ENCODE peak calls at places on chromosomes 7 and 10, in four cellular contexts. D is neuronal stem cell, C is NCI-H2081, K is T-cell. V is an unnamed sample.

GRCh38 chr10:24432478-24433416 is 223.8 kb downstream of the KIAA1217 start:
- DNase-seq in D (no peak), C (no peak), K (no peak), V (peak)

GRCh38 chr7:132239422-132239994 is 336.8 kb downstream of the PLXNA4 start:
- DNase-seq in D (no peak), C (no peak), K (no peak), V (no peak)

GRCh38 chr10:17029581-17030271 is 99.9 kb downstream of the CUBN start:
- DNase-seq in D (no peak), C (no peak), K (peak), V (no peak)

GRCh38 chr10:86209726-86210125 is 156.9 kb downstream of the GRID1 start:
- DNase-seq in D (no peak), C (no peak), K (no peak), V (no peak)

GRCh38 chr7:42269161-42269560 is 32.2 kb upstream of the GLI3 start:
- DNase-seq in D (no peak), C (no peak), K (no peak), V (no peak)

GRCh38 chr7:67937717-67938191 is 941.1 kb downstream of the TYW1 start:
- DNase-seq in D (peak), C (no peak), K (no peak), V (peak)

GRCh38 chr7:111911166-111911961 is 294.8 kb downstream of the DOCK4 start:
- DNase-seq in D (no peak), C (no peak), K (no peak), V (no peak)

GRCh38 chr7:79787623-79788022 is 334.2 kb upstream of the MAGI2 start:
- DNase-seq in D (no peak), C (no peak), K (no peak), V (no peak)

GRCh38 chr10:91614254-91614624 is 18.6 kb downstream of the PPP1R3C start:
- DNase-seq in D (no peak), C (no peak), K (no peak), V (no peak)

GRCh38 chr10:129962092-129962494 is 2.0 kb downstream of the EBF3 start:
- DNase-seq in D (peak), C (no peak), K (no peak), V (no peak)

GRCh38 chr7:39099146-39099545 is 121.4 kb downstream of the POU6F2 start:
- DNase-seq in D (no peak), C (no peak), K (no peak), V (no peak)

GRCh38 chr10:82190432-82191260 is 315.7 kb downstream of the NRG3 start:
- DNase-seq in D (no peak), C (no peak), K (no peak), V (no peak)

GRCh38 chr10:78567680-78568453 is 500.9 kb upstream of the ZMIZ1 start:
- DNase-seq in D (no peak), C (peak), K (no peak), V (no peak)

GRCh38 chr7:107850671-107851070 is 40.3 kb upstream of the DLD start:
- DNase-seq in D (no peak), C (no peak), K (no peak), V (no peak)

GRCh38 chr7:92826258-92827004 is 9.9 kb downstream of the CDK6 start:
- DNase-seq in D (no peak), C (no peak), K (no peak), V (no peak)

GRCh38 chr7:14691597-14692203 is 210.9 kb downstream of the DGKB start:
- DNase-seq in D (peak), C (peak), K (peak), V (peak)

GRCh38 chr7:106176414-106177294 is 64.5 kb upstream of the SYPL1 start:
- DNase-seq in D (peak), C (peak), K (peak), V (peak)

GRCh38 chr10:67297637-67298181 is 371.9 kb downstream of the LRRTM3 start:
- DNase-seq in D (no peak), C (no peak), K (no peak), V (peak)

GRCh38 chr7:1007901-1008300 is 24.9 kb downstream of the CYP2W1 start:
- DNase-seq in D (no peak), C (no peak), K (no peak), V (no peak)

GRCh38 chr10:71433116-71433982 is 36.6 kb downstream of the CDH23 start:
- DNase-seq in D (no peak), C (no peak), K (no peak), V (no peak)